ENCODE peak calls at places on chromosomes 12 and 14, in eight cellular contexts. Z is left ventricle myocardium inferior, Y is A549, A is heart left ventricle, R is IMR-90, M is SJSA1, H is tibial artery, K is lower lobe of right lung. N is an unnamed sample. For H3K4me1, the result is how much of the 10 kb centered on the place peaks cover.

GRCh38 chr12:49019435-49020317 is 1.1 kb upstream of the PRKAG1 start:
- DNase-seq in Z (no peak), Y (peak), A (peak), R (peak), M (no peak), H (no peak), K (no peak), N (no peak)

GRCh38 chr12:34403706-34404376 is 381.5 kb downstream of the ALG10 start:
- DNase-seq in Z (peak), Y (no peak), A (peak), R (no peak), M (peak), H (peak), K (peak), N (no peak)

GRCh38 chr12:91316825-91317224 is 134.2 kb upstream of the DCN start:
- DNase-seq in Z (no peak), Y (no peak), A (no peak), R (peak), M (no peak), H (no peak), K (no peak), N (no peak)

GRCh38 chr14:91154851-91155625 is 41.2 kb downstream of the DGLUCY start:
- DNase-seq in Z (no peak), Y (peak), A (peak), R (peak), M (peak), H (no peak), K (no peak), N (peak)

GRCh38 chr12:111455448-111456320 is 50.0 kb downstream of the SH2B3 start:
- DNase-seq in Z (no peak), Y (no peak), A (no peak), R (peak), M (peak), H (no peak), K (no peak), N (no peak)

GRCh38 chr14:52455291-52456088 is 96.8 kb downstream of the TXNDC16 start:
- DNase-seq in Z (no peak), Y (no peak), A (no peak), R (peak), M (no peak), H (no peak), K (no peak), N (no peak)

GRCh38 chr12:47391566-47391965 is 311.8 kb upstream of the AMIGO2 start:
- DNase-seq in Z (no peak), Y (no peak), A (no peak), R (no peak), M (no peak), H (no peak), K (no peak), N (no peak)

GRCh38 chr12:123960029-123960428 is 12.6 kb downstream of the CCDC92 start:
- DNase-seq in Z (no peak), Y (no peak), A (no peak), R (no peak), M (no peak), H (no peak), K (no peak), N (no peak)

GRCh38 chr12:23895792-23896218 is 53.7 kb downstream of the SOX5 start:
- DNase-seq in Z (no peak), Y (no peak), A (no peak), R (no peak), M (no peak), H (no peak), K (no peak), N (no peak)

GRCh38 chr14:64117671-64118402 is 176.3 kb downstream of the ESR2 start:
- DNase-seq in Z (peak), Y (peak), A (peak), R (peak), M (no peak), H (peak), K (no peak), N (peak)

GRCh38 chr12:96070670-96071279 is 35.4 kb upstream of the LTA4H start:
- DNase-seq in Z (no peak), Y (peak), A (no peak), R (no peak), M (no peak), H (no peak), K (no peak), N (no peak)

GRCh38 chr12:12784911-12785814 is at the start of gene APOLD1:
- DNase-seq in Z (peak), Y (no peak), A (peak), R (no peak), M (no peak), H (peak), K (no peak), N (peak)

GRCh38 chr12:78764913-78765312 is 99.7 kb upstream of the SYT1 start:
- DNase-seq in Z (no peak), Y (no peak), A (no peak), R (no peak), M (no peak), H (no peak), K (no peak), N (no peak)

GRCh38 chr12:115337693-115338543 is 653.9 kb upstream of the TBX3 start:
- DNase-seq in Z (peak), Y (peak), A (peak), R (peak), M (peak), H (peak), K (no peak), N (peak)

GRCh38 chr12:96986883-96987523 is 79.9 kb downstream of the NEDD1 start:
- DNase-seq in Z (no peak), Y (peak), A (no peak), R (peak), M (no peak), H (no peak), K (no peak), N (no peak)

GRCh38 chr14:52992236-52992635 is 41.4 kb upstream of the FERMT2 start:
- DNase-seq in Z (no peak), Y (no peak), A (no peak), R (no peak), M (no peak), H (no peak), K (no peak), N (no peak)

GRCh38 chr14:23175823-23176222 is 7.6 kb downstream of the SLC7A8 start:
- DNase-seq in Z (no peak), Y (no peak), A (no peak), R (peak), M (no peak), H (no peak), K (no peak), N (no peak)

GRCh38 chr12:114679942-114680341 is 4.0 kb downstream of the TBX3 start:
- DNase-seq in Z (no peak), Y (no peak), A (no peak), R (no peak), M (no peak), H (no peak), K (no peak), N (no peak)

GRCh38 chr12:88642675-88643431 is 62.6 kb upstream of the KITLG start:
- DNase-seq in Z (no peak), Y (no peak), A (no peak), R (no peak), M (no peak), H (no peak), K (no peak), N (no peak)

GRCh38 chr12:91406920-91407341 is 224.3 kb upstream of the DCN start:
- DNase-seq in Z (no peak), Y (peak), A (no peak), R (no peak), M (peak), H (no peak), K (no peak), N (no peak)

GRCh38 chr14:69005432-69006148 is 26.5 kb upstream of the ACTN1 start:
- DNase-seq in Z (peak), Y (peak), A (peak), R (peak), M (peak), H (peak), K (no peak), N (peak)

GRCh38 chr12:100643246-100643645 is 69.8 kb downstream of the GAS2L3 start:
- DNase-seq in Z (no peak), Y (no peak), A (no peak), R (no peak), M (no peak), H (no peak), K (peak), N (no peak)

GRCh38 chr14:24816011-24816928 is 182.3 kb upstream of the GZMB start:
- DNase-seq in Z (no peak), Y (peak), A (peak), R (peak), M (no peak), H (no peak), K (no peak), N (peak)

GRCh38 chr12:108634225-108634795 is 616 bp upstream of the SELPLG start:
- DNase-seq in Z (no peak), Y (peak), A (no peak), R (no peak), M (peak), H (no peak), K (peak), N (no peak)

GRCh38 chr12:87406926-87407325 is 622.3 kb downstream of the C12orf50 start:
- DNase-seq in Z (no peak), Y (no peak), A (no peak), R (peak), M (no peak), H (no peak), K (no peak), N (no peak)

GRCh38 chr14:42335918-42336317 is 729.2 kb downstream of the LRFN5 start:
- DNase-seq in Z (no peak), Y (no peak), A (no peak), R (no peak), M (no peak), H (no peak), K (no peak), N (no peak)

GRCh38 chr12:95164656-95165055 is 52.6 kb downstream of the FGD6 start:
- DNase-seq in Z (no peak), Y (no peak), A (no peak), R (peak), M (no peak), H (no peak), K (no peak), N (no peak)

GRCh38 chr14:55065411-55065810 is 14.0 kb downstream of the MAPK1IP1L start:
- DNase-seq in Z (no peak), Y (no peak), A (no peak), R (no peak), M (no peak), H (no peak), K (no peak), N (no peak)

GRCh38 chr12:92927436-92928116 is 1.5 kb downstream of the EEA1 start:
- DNase-seq in Z (no peak), Y (peak), A (no peak), R (peak), M (no peak), H (no peak), K (no peak), N (no peak)

GRCh38 chr14:100453930-100454329 is 130.8 kb downstream of the SLC25A47 start:
- DNase-seq in Z (no peak), Y (no peak), A (no peak), R (no peak), M (no peak), H (no peak), K (no peak), N (no peak)

GRCh38 chr14:37610945-37611523 is 15.6 kb downstream of the TTC6 start:
- DNase-seq in Z (no peak), Y (no peak), A (no peak), R (no peak), M (no peak), H (no peak), K (no peak), N (no peak)

GRCh38 chr12:51818567-51819300 is 29.8 kb downstream of the FIGNL2 start:
- DNase-seq in Z (no peak), Y (no peak), A (no peak), R (peak), M (no peak), H (no peak), K (no peak), N (no peak)

GRCh38 chr14:61644834-61645233 is 50.5 kb upstream of the HIF1A start:
- DNase-seq in Z (no peak), Y (no peak), A (no peak), R (peak), M (no peak), H (no peak), K (no peak), N (no peak)

GRCh38 chr12:52539024-52539820 is 13.7 kb downstream of the KRT71 start:
- DNase-seq in Z (no peak), Y (peak), A (no peak), R (peak), M (no peak), H (no peak), K (no peak), N (no peak)

GRCh38 chr12:5511644-5512584 is 80.0 kb downstream of the NTF3 start:
- DNase-seq in Z (peak), Y (peak), A (no peak), R (peak), M (peak), H (no peak), K (no peak), N (peak)

GRCh38 chr14:20530771-20531571 is 25.6 kb downstream of the RNASE10 start:
- DNase-seq in Z (peak), Y (peak), A (peak), R (peak), M (peak), H (peak), K (peak), N (peak)

GRCh38 chr12:20123465-20123864 is 244.9 kb upstream of the PDE3A start:
- DNase-seq in Z (no peak), Y (no peak), A (no peak), R (no peak), M (no peak), H (no peak), K (no peak), N (no peak)

GRCh38 chr14:45246633-45247173 is 6.3 kb downstream of the MIS18BP1 start:
- DNase-seq in Z (no peak), Y (no peak), A (no peak), R (no peak), M (no peak), H (no peak), K (no peak), N (no peak)

GRCh38 chr12:103829092-103829491 is 11.9 kb downstream of the NT5DC3 start:
- DNase-seq in Z (no peak), Y (no peak), A (no peak), R (no peak), M (no peak), H (no peak), K (no peak), N (no peak)

DNA sequence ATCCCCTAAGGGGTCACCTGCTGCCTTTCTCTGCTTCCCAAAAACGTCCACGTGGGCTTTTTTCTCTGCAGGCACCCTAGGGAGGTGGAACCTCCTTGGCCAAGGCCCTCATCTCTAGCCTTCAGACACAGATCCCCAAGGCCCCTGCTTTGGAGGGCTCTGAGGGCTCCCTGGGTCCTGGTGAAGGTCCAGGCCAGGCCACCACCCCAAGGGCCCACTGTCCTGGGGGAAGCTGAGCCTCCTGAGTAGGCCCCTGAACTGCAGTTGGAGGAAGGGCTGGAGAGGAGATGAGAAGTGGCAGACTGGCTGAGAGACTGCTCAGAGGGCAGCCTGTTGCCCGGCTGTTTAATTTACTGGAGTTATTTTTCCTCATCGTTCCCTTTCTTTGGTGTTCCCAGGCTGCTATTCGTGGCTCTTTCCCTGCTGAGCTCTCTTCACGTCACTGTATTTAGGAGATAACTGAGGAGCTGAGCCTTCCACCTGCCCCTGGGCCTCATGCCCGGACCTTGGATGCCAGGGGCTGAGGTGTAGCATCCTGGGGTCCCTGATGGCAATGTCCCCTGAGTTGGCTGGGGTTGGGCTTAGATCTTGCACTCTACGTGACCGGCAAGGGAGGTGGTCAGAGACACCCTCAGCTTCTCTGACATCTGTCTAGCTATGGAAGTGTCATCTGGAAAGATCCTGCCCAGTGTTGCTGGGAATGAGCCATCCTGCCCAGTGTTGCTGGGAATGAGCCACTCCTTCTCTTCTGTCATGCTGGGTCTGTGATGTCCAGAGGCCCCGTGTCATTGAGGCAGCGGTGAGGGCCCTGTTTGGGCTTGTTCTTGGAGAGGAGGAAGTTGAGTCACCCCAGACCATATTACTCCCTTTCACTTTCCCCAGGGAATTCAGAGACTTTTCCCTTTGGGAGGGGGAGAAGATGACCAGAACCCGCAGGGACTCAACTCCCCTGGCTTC is 139.8 kb downstream of the TSPAN9 start:
- DNase-seq in Z (no peak), Y (no peak), A (peak), R (peak), M (peak), H (peak), K (no peak), N (no peak)
- H3K27ac ChIP-seq in Z (peak), Y (no peak), A (peak), R (peak), M (peak), H (peak), K (peak), N (peak)

GRCh38 chr12:11653215-11653753 is 3.8 kb downstream of the ETV6 start:
- DNase-seq in Z (no peak), Y (no peak), A (no peak), R (peak), M (no peak), H (no peak), K (no peak), N (no peak)
- H3K4me3 ChIP-seq in Z (peak), Y (no peak), A (peak), R (peak), M (no peak), H (peak), K (peak), N (peak)

GRCh38 chr12:57179331-57180086 is 32.1 kb upstream of the LRP1-AS start:
- DNase-seq in Z (no peak), Y (no peak), A (no peak), R (no peak), M (no peak), H (no peak), K (no peak), N (no peak)
- H3K4me1 ChIP-seq in Z (under half), Y (under half), A (under half), R (under half), M (under half), H (under half), K (under half), N (under half)

GRCh38 chr12:62458626-62459025 is 8.0 kb upstream of the MON2 start:
- DNase-seq in Z (no peak), Y (no peak), A (no peak), R (no peak), M (no peak), H (no peak), K (no peak), N (no peak)
- H3K27ac ChIP-seq in Z (no peak), Y (no peak), A (no peak), R (no peak), M (no peak), H (no peak), K (no peak), N (no peak)

DNA sequence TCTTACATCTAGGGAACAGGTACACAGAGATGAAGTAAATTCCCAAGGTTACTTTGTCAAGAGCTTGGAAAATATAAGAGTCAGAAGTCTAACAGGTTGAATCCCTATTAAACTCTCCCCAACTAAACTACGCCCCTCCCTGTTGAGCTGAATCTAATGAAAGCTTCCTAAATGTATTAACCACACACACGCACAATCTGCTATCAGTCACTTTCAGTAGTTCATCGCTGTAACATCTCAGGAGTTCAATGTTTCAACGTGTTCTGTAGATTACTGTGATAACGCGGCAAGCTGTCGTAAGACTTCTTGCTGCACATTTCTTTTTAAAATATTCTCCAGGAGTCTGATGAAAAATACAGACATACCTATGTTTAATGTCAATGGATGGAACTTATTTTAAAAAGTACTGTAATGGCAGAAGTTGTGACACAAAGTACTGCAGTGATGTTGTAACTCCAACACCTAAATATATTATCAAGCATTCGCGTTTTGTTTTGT is 612 bp upstream of the SLC25A3 start:
- DNase-seq in Z (no peak), Y (no peak), A (no peak), R (no peak), M (no peak), H (no peak), K (no peak), N (no peak)
- H3K4me3 ChIP-seq in Z (peak), Y (peak), A (peak), R (peak), M (peak), H (peak), K (peak), N (peak)